ENCODE peak calls at places on chromosomes 1 and 21, in seven cellular contexts. One of them, this sample, is unnamed.

GRCh38 chr1:86409416-86410021 is 13.4 kb upstream of the ODF2L start:
- DNase-seq in CD8-positive, alpha-beta T cell: no peak
- DNase-seq in fibroblast of villous mesenchyme: no peak
- DNase-seq in fibroblast of mammary gland: peak; percentile 31
- DNase-seq in breast epithelium: no peak
- DNase-seq in astrocyte: peak; percentile 56
- DNase-seq in GM06990: no peak
- DNase-seq in this sample: no peak

GRCh38 chr1:39952359-39953110 is 2.4 kb upstream of the MFSD2A start:
- DNase-seq in CD8-positive, alpha-beta T cell: no peak
- DNase-seq in fibroblast of villous mesenchyme: no peak
- DNase-seq in fibroblast of mammary gland: no peak
- DNase-seq in breast epithelium: peak; percentile 70
- DNase-seq in astrocyte: peak; percentile 21
- DNase-seq in GM06990: no peak
- DNase-seq in this sample: no peak

GRCh38 chr1:87024936-87025537 is 110.6 kb downstream of the HS2ST1 start:
- DNase-seq in CD8-positive, alpha-beta T cell: no peak
- DNase-seq in fibroblast of villous mesenchyme: peak; percentile 43
- DNase-seq in fibroblast of mammary gland: peak; percentile 50
- DNase-seq in breast epithelium: no peak
- DNase-seq in astrocyte: peak; percentile 12
- DNase-seq in GM06990: peak; percentile 24
- DNase-seq in this sample: peak; percentile 50

GRCh38 chr1:145956776-145957442 is 908 bp downstream of the LIX1L start:
- DNase-seq in CD8-positive, alpha-beta T cell: no peak
- DNase-seq in fibroblast of villous mesenchyme: peak; percentile 55
- DNase-seq in fibroblast of mammary gland: peak; percentile 67
- DNase-seq in breast epithelium: no peak
- DNase-seq in astrocyte: peak; percentile 36
- DNase-seq in GM06990: no peak
- DNase-seq in this sample: no peak

GRCh38 chr1:207981976-207982375 is 71.1 kb upstream of the CD34 start:
- DNase-seq in CD8-positive, alpha-beta T cell: no peak
- DNase-seq in fibroblast of villous mesenchyme: peak; percentile 22
- DNase-seq in fibroblast of mammary gland: no peak
- DNase-seq in breast epithelium: no peak
- DNase-seq in astrocyte: no peak
- DNase-seq in GM06990: no peak
- DNase-seq in this sample: peak; percentile 25

GRCh38 chr1:184755226-184756065 is 788 bp upstream of the EDEM3 start:
- DNase-seq in CD8-positive, alpha-beta T cell: no peak
- DNase-seq in fibroblast of villous mesenchyme: no peak
- DNase-seq in fibroblast of mammary gland: peak; percentile 51
- DNase-seq in breast epithelium: no peak
- DNase-seq in astrocyte: peak; percentile 50
- DNase-seq in GM06990: no peak
- DNase-seq in this sample: no peak

GRCh38 chr1:9721606-9722377 is 70.3 kb downstream of the PIK3CD start:
- DNase-seq in CD8-positive, alpha-beta T cell: peak; percentile 90
- DNase-seq in fibroblast of villous mesenchyme: no peak
- DNase-seq in fibroblast of mammary gland: no peak
- DNase-seq in breast epithelium: no peak
- DNase-seq in astrocyte: no peak
- DNase-seq in GM06990: peak; percentile 60
- DNase-seq in this sample: peak; percentile 39

GRCh38 chr1:234692961-234693360 is 83.0 kb upstream of the IRF2BP2 start:
- DNase-seq in CD8-positive, alpha-beta T cell: no peak
- DNase-seq in fibroblast of villous mesenchyme: no peak
- DNase-seq in fibroblast of mammary gland: no peak
- DNase-seq in breast epithelium: no peak
- DNase-seq in astrocyte: no peak
- DNase-seq in GM06990: no peak
- DNase-seq in this sample: no peak

GRCh38 chr1:941588-942383 is 17.3 kb downstream of the NOC2L start:
- DNase-seq in CD8-positive, alpha-beta T cell: no peak
- DNase-seq in fibroblast of villous mesenchyme: peak; percentile 74
- DNase-seq in fibroblast of mammary gland: peak; percentile 65
- DNase-seq in breast epithelium: no peak
- DNase-seq in astrocyte: peak; percentile 77
- DNase-seq in GM06990: no peak
- DNase-seq in this sample: no peak

GRCh38 chr1:149843302-149844041 is 55.9 kb upstream of the BOLA1 start:
- DNase-seq in CD8-positive, alpha-beta T cell: no peak
- DNase-seq in fibroblast of villous mesenchyme: peak; percentile 13
- DNase-seq in fibroblast of mammary gland: no peak
- DNase-seq in breast epithelium: no peak
- DNase-seq in astrocyte: no peak
- DNase-seq in GM06990: no peak
- DNase-seq in this sample: no peak

GRCh38 chr1:101532392-101532791 is 295.6 kb downstream of the S1PR1 start:
- DNase-seq in CD8-positive, alpha-beta T cell: no peak
- DNase-seq in fibroblast of villous mesenchyme: no peak
- DNase-seq in fibroblast of mammary gland: no peak
- DNase-seq in breast epithelium: no peak
- DNase-seq in astrocyte: no peak
- DNase-seq in GM06990: no peak
- DNase-seq in this sample: no peak

GRCh38 chr1:116377564-116378529 is 4.8 kb downstream of the ATP1A1 start:
- DNase-seq in CD8-positive, alpha-beta T cell: no peak
- DNase-seq in fibroblast of villous mesenchyme: peak; percentile 94
- DNase-seq in fibroblast of mammary gland: peak; percentile 98
- DNase-seq in breast epithelium: peak; percentile 60
- DNase-seq in astrocyte: peak; percentile 96
- DNase-seq in GM06990: peak; percentile 78
- DNase-seq in this sample: no peak

GRCh38 chr1:246165826-246166709 is 341.0 kb downstream of the SMYD3 start:
- DNase-seq in CD8-positive, alpha-beta T cell: no peak
- DNase-seq in fibroblast of villous mesenchyme: no peak
- DNase-seq in fibroblast of mammary gland: no peak
- DNase-seq in breast epithelium: no peak
- DNase-seq in astrocyte: no peak
- DNase-seq in GM06990: no peak
- DNase-seq in this sample: no peak

GRCh38 chr1:10339815-10340214 is 59.0 kb upstream of the PGD start:
- DNase-seq in CD8-positive, alpha-beta T cell: no peak
- DNase-seq in fibroblast of villous mesenchyme: peak; percentile 10
- DNase-seq in fibroblast of mammary gland: peak; percentile 58
- DNase-seq in breast epithelium: no peak
- DNase-seq in astrocyte: peak; percentile 86
- DNase-seq in GM06990: no peak
- DNase-seq in this sample: no peak

DNA sequence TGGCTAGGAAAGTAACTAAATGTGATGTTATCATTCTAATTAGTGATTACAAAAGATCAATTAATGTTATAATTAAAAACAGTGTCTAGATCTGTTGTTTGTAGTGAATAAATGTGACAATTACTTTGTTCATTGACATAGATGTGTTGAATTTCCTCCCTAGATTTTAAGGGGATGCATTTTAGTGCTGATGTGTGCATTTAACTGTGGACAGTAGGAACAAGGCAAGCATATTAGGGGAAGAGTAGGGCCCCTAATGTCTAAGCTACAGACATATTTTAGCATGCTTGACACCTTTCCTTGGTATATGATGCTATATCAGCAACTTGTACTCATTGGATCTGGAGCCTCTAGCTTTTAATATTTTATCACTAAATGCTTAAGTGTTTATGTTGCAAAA is 48.9 kb downstream of the NFIA start:
- DNase-seq in CD8-positive, alpha-beta T cell: no peak
- DNase-seq in fibroblast of villous mesenchyme: no peak
- DNase-seq in fibroblast of mammary gland: no peak
- DNase-seq in breast epithelium: no peak
- DNase-seq in astrocyte: no peak
- DNase-seq in GM06990: no peak
- DNase-seq in this sample: no peak
- H3K4me3 ChIP-seq in CD8-positive, alpha-beta T cell: no peak overlapping the region
- H3K4me3 ChIP-seq in fibroblast of villous mesenchyme: no peak overlapping the region
- H3K4me3 ChIP-seq in fibroblast of mammary gland: no peak overlapping the region
- H3K4me3 ChIP-seq in breast epithelium: no peak overlapping the region
- H3K4me3 ChIP-seq in astrocyte: no peak overlapping the region
- H3K4me3 ChIP-seq in GM06990: no peak overlapping the region
- H3K4me3 ChIP-seq in this sample: no peak overlapping the region

GRCh38 chr1:203453016-203453415 is 22.6 kb upstream of the PRELP start:
- DNase-seq in CD8-positive, alpha-beta T cell: no peak
- DNase-seq in fibroblast of villous mesenchyme: no peak
- DNase-seq in fibroblast of mammary gland: no peak
- DNase-seq in breast epithelium: no peak
- DNase-seq in astrocyte: no peak
- DNase-seq in GM06990: no peak
- DNase-seq in this sample: no peak
- H3K4me3 ChIP-seq in CD8-positive, alpha-beta T cell: no peak overlapping the region
- H3K4me3 ChIP-seq in fibroblast of villous mesenchyme: no peak overlapping the region
- H3K4me3 ChIP-seq in fibroblast of mammary gland: no peak overlapping the region
- H3K4me3 ChIP-seq in breast epithelium: no peak overlapping the region
- H3K4me3 ChIP-seq in astrocyte: no peak overlapping the region
- H3K4me3 ChIP-seq in GM06990: no peak overlapping the region
- H3K4me3 ChIP-seq in this sample: no peak overlapping the region

GRCh38 chr1:210252621-210253041 is 20.0 kb downstream of the SERTAD4 start:
- DNase-seq in CD8-positive, alpha-beta T cell: no peak
- DNase-seq in fibroblast of villous mesenchyme: no peak
- DNase-seq in fibroblast of mammary gland: no peak
- DNase-seq in breast epithelium: no peak
- DNase-seq in astrocyte: no peak
- DNase-seq in GM06990: no peak
- DNase-seq in this sample: no peak
- H3K4me3 ChIP-seq in CD8-positive, alpha-beta T cell: no peak overlapping the region
- H3K4me3 ChIP-seq in fibroblast of villous mesenchyme: no peak overlapping the region
- H3K4me3 ChIP-seq in fibroblast of mammary gland: no peak overlapping the region
- H3K4me3 ChIP-seq in breast epithelium: no peak overlapping the region
- H3K4me3 ChIP-seq in astrocyte: no peak overlapping the region
- H3K4me3 ChIP-seq in GM06990: no peak overlapping the region
- H3K4me3 ChIP-seq in this sample: peak overlapping the region; percentile 7

DNA sequence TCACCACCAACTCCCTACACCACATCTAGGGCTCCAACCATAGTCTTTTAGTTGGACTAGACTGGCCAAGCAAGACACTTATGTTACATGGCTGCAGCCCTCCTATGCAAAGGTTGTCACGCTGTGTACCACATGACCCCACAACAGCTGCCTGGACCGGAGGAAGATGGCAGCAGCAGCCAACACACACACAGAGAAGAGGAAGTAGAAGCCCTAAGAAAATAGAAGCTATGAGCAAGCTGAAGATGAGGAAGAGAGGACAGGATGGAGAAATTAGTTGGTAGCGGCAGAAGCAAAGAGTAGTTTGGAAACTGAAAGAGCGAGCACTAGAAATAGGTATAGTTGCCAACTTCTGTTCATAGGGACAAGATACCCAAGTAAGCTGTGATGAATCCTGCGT is 60.8 kb upstream of the RALGPS2 start:
- DNase-seq in CD8-positive, alpha-beta T cell: no peak
- DNase-seq in fibroblast of villous mesenchyme: no peak
- DNase-seq in fibroblast of mammary gland: no peak
- DNase-seq in breast epithelium: no peak
- DNase-seq in astrocyte: no peak
- DNase-seq in GM06990: peak; percentile 47
- DNase-seq in this sample: no peak
- H3K4me3 ChIP-seq in CD8-positive, alpha-beta T cell: no peak overlapping the region
- H3K4me3 ChIP-seq in fibroblast of villous mesenchyme: no peak overlapping the region
- H3K4me3 ChIP-seq in fibroblast of mammary gland: no peak overlapping the region
- H3K4me3 ChIP-seq in breast epithelium: no peak overlapping the region
- H3K4me3 ChIP-seq in astrocyte: no peak overlapping the region
- H3K4me3 ChIP-seq in GM06990: no peak overlapping the region
- H3K4me3 ChIP-seq in this sample: no peak overlapping the region

DNA sequence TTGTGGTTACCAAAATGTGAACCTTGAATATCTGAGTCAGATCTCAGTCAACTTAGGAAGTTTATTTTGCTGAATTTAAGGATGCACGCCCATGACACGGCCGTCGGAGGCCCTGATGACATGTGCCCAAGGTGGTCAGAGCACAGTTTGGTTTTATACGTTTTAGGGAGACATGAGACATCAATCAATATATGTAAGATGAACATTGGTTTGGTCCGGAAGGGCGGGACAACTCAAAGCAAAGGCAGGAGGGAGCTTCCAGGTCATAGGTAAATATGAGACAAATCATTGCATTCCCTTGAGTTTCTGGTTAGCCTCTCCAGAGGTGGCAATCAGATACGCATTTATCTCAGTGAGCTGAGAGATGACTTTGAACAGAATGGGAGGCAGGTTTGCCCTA is 1.0 kb upstream of the PRMT2 start:
- DNase-seq in CD8-positive, alpha-beta T cell: no peak
- DNase-seq in fibroblast of villous mesenchyme: no peak
- DNase-seq in fibroblast of mammary gland: no peak
- DNase-seq in breast epithelium: no peak
- DNase-seq in astrocyte: no peak
- DNase-seq in GM06990: no peak
- DNase-seq in this sample: no peak
- H3K4me3 ChIP-seq in CD8-positive, alpha-beta T cell: peak overlapping the region; percentile 97
- H3K4me3 ChIP-seq in fibroblast of villous mesenchyme: peak overlapping the region; percentile 100
- H3K4me3 ChIP-seq in fibroblast of mammary gland: no peak overlapping the region
- H3K4me3 ChIP-seq in breast epithelium: peak overlapping the region; percentile 89
- H3K4me3 ChIP-seq in astrocyte: peak overlapping the region; percentile 95
- H3K4me3 ChIP-seq in GM06990: no peak overlapping the region
- H3K4me3 ChIP-seq in this sample: peak overlapping the region; percentile 81